ENCODE peak calls at places on chromosomes 5 and 9, in eight cellular contexts. One of them, this sample, is unnamed.

GRCh38 chr5:175464414-175465233 is 13.7 kb upstream of the SFXN1 start:
- DNase-seq in head of caudate nucleus: no peak
- DNase-seq in NCI-H1417: peak
- DNase-seq in fibroblast of mammary gland: peak
- DNase-seq in COR-L47: peak
- DNase-seq in coronary artery: no peak
- DNase-seq in lower lobe of right lung: no peak
- DNase-seq in activated T-helper 2 cell treated with anti-CD3 and anti-CD28 coated beads, Interferon-gamma antibody, Interleukin-2, Interleukin-4, amounts not matched to agents 10 μg/mL and 5 μg/mL and 100 μg/mL, durations not matched to agents 14 hours and 24 hours and 36 hours: peak
- DNase-seq in this sample: peak

GRCh38 chr9:7906783-7907182 is 107.2 kb upstream of the DMAC1 start:
- DNase-seq in head of caudate nucleus: no peak
- DNase-seq in NCI-H1417: no peak
- DNase-seq in fibroblast of mammary gland: no peak
- DNase-seq in COR-L47: no peak
- DNase-seq in coronary artery: no peak
- DNase-seq in lower lobe of right lung: no peak
- DNase-seq in activated T-helper 2 cell treated with anti-CD3 and anti-CD28 coated beads, Interferon-gamma antibody, Interleukin-2, Interleukin-4, amounts not matched to agents 10 μg/mL and 5 μg/mL and 100 μg/mL, durations not matched to agents 14 hours and 24 hours and 36 hours: no peak
- DNase-seq in this sample: no peak

GRCh38 chr5:96997265-96997859 is 61.5 kb downstream of the LNPEP start:
- DNase-seq in head of caudate nucleus: no peak
- DNase-seq in NCI-H1417: peak
- DNase-seq in fibroblast of mammary gland: peak
- DNase-seq in COR-L47: peak
- DNase-seq in coronary artery: no peak
- DNase-seq in lower lobe of right lung: no peak
- DNase-seq in activated T-helper 2 cell treated with anti-CD3 and anti-CD28 coated beads, Interferon-gamma antibody, Interleukin-2, Interleukin-4, amounts not matched to agents 10 μg/mL and 5 μg/mL and 100 μg/mL, durations not matched to agents 14 hours and 24 hours and 36 hours: no peak
- DNase-seq in this sample: peak

GRCh38 chr5:88952344-88952743 is 69.4 kb upstream of the MEF2C start:
- DNase-seq in head of caudate nucleus: no peak
- DNase-seq in NCI-H1417: peak
- DNase-seq in fibroblast of mammary gland: peak
- DNase-seq in COR-L47: peak
- DNase-seq in coronary artery: no peak
- DNase-seq in lower lobe of right lung: no peak
- DNase-seq in activated T-helper 2 cell treated with anti-CD3 and anti-CD28 coated beads, Interferon-gamma antibody, Interleukin-2, Interleukin-4, amounts not matched to agents 10 μg/mL and 5 μg/mL and 100 μg/mL, durations not matched to agents 14 hours and 24 hours and 36 hours: no peak
- DNase-seq in this sample: no peak

GRCh38 chr5:98158440-98158839 is 615.0 kb upstream of the RGMB start:
- DNase-seq in head of caudate nucleus: no peak
- DNase-seq in NCI-H1417: no peak
- DNase-seq in fibroblast of mammary gland: no peak
- DNase-seq in COR-L47: no peak
- DNase-seq in coronary artery: no peak
- DNase-seq in lower lobe of right lung: no peak
- DNase-seq in activated T-helper 2 cell treated with anti-CD3 and anti-CD28 coated beads, Interferon-gamma antibody, Interleukin-2, Interleukin-4, amounts not matched to agents 10 μg/mL and 5 μg/mL and 100 μg/mL, durations not matched to agents 14 hours and 24 hours and 36 hours: no peak
- DNase-seq in this sample: no peak

GRCh38 chr9:16341176-16341575 is 529.3 kb downstream of the BNC2 start:
- DNase-seq in head of caudate nucleus: no peak
- DNase-seq in NCI-H1417: no peak
- DNase-seq in fibroblast of mammary gland: peak
- DNase-seq in COR-L47: no peak
- DNase-seq in coronary artery: no peak
- DNase-seq in lower lobe of right lung: no peak
- DNase-seq in activated T-helper 2 cell treated with anti-CD3 and anti-CD28 coated beads, Interferon-gamma antibody, Interleukin-2, Interleukin-4, amounts not matched to agents 10 μg/mL and 5 μg/mL and 100 μg/mL, durations not matched to agents 14 hours and 24 hours and 36 hours: no peak
- DNase-seq in this sample: no peak

GRCh38 chr5:57710126-57710525 is 227.5 kb upstream of the ACTBL2 start:
- DNase-seq in head of caudate nucleus: no peak
- DNase-seq in NCI-H1417: no peak
- DNase-seq in fibroblast of mammary gland: no peak
- DNase-seq in COR-L47: no peak
- DNase-seq in coronary artery: no peak
- DNase-seq in lower lobe of right lung: no peak
- DNase-seq in activated T-helper 2 cell treated with anti-CD3 and anti-CD28 coated beads, Interferon-gamma antibody, Interleukin-2, Interleukin-4, amounts not matched to agents 10 μg/mL and 5 μg/mL and 100 μg/mL, durations not matched to agents 14 hours and 24 hours and 36 hours: no peak
- DNase-seq in this sample: no peak

GRCh38 chr9:15889555-15889954 is 336.7 kb downstream of the CCDC171 start:
- DNase-seq in head of caudate nucleus: no peak
- DNase-seq in NCI-H1417: no peak
- DNase-seq in fibroblast of mammary gland: peak
- DNase-seq in COR-L47: no peak
- DNase-seq in coronary artery: no peak
- DNase-seq in lower lobe of right lung: no peak
- DNase-seq in activated T-helper 2 cell treated with anti-CD3 and anti-CD28 coated beads, Interferon-gamma antibody, Interleukin-2, Interleukin-4, amounts not matched to agents 10 μg/mL and 5 μg/mL and 100 μg/mL, durations not matched to agents 14 hours and 24 hours and 36 hours: no peak
- DNase-seq in this sample: no peak

GRCh38 chr5:180598316-180598701 is 7.0 kb upstream of the SCGB3A1 start:
- DNase-seq in head of caudate nucleus: no peak
- DNase-seq in NCI-H1417: no peak
- DNase-seq in fibroblast of mammary gland: no peak
- DNase-seq in COR-L47: no peak
- DNase-seq in coronary artery: peak
- DNase-seq in lower lobe of right lung: no peak
- DNase-seq in activated T-helper 2 cell treated with anti-CD3 and anti-CD28 coated beads, Interferon-gamma antibody, Interleukin-2, Interleukin-4, amounts not matched to agents 10 μg/mL and 5 μg/mL and 100 μg/mL, durations not matched to agents 14 hours and 24 hours and 36 hours: no peak
- DNase-seq in this sample: no peak

GRCh38 chr9:33714989-33715388 is 80.4 kb upstream of the PRSS3 start:
- DNase-seq in head of caudate nucleus: no peak
- DNase-seq in NCI-H1417: peak
- DNase-seq in fibroblast of mammary gland: no peak
- DNase-seq in COR-L47: peak
- DNase-seq in coronary artery: no peak
- DNase-seq in lower lobe of right lung: no peak
- DNase-seq in activated T-helper 2 cell treated with anti-CD3 and anti-CD28 coated beads, Interferon-gamma antibody, Interleukin-2, Interleukin-4, amounts not matched to agents 10 μg/mL and 5 μg/mL and 100 μg/mL, durations not matched to agents 14 hours and 24 hours and 36 hours: no peak
- DNase-seq in this sample: no peak

GRCh38 chr9:120689860-120690259 is 24.4 kb downstream of the MEGF9 start:
- DNase-seq in head of caudate nucleus: no peak
- DNase-seq in NCI-H1417: peak
- DNase-seq in fibroblast of mammary gland: peak
- DNase-seq in COR-L47: peak
- DNase-seq in coronary artery: no peak
- DNase-seq in lower lobe of right lung: no peak
- DNase-seq in activated T-helper 2 cell treated with anti-CD3 and anti-CD28 coated beads, Interferon-gamma antibody, Interleukin-2, Interleukin-4, amounts not matched to agents 10 μg/mL and 5 μg/mL and 100 μg/mL, durations not matched to agents 14 hours and 24 hours and 36 hours: no peak
- DNase-seq in this sample: no peak

GRCh38 chr5:107477492-107477891 is 193.2 kb downstream of the EFNA5 start:
- DNase-seq in head of caudate nucleus: no peak
- DNase-seq in NCI-H1417: no peak
- DNase-seq in fibroblast of mammary gland: no peak
- DNase-seq in COR-L47: no peak
- DNase-seq in coronary artery: no peak
- DNase-seq in lower lobe of right lung: no peak
- DNase-seq in activated T-helper 2 cell treated with anti-CD3 and anti-CD28 coated beads, Interferon-gamma antibody, Interleukin-2, Interleukin-4, amounts not matched to agents 10 μg/mL and 5 μg/mL and 100 μg/mL, durations not matched to agents 14 hours and 24 hours and 36 hours: no peak
- DNase-seq in this sample: no peak

GRCh38 chr9:98332405-98332831 is 77.0 kb upstream of the TBC1D2 start:
- DNase-seq in head of caudate nucleus: no peak
- DNase-seq in NCI-H1417: no peak
- DNase-seq in fibroblast of mammary gland: no peak
- DNase-seq in COR-L47: no peak
- DNase-seq in coronary artery: no peak
- DNase-seq in lower lobe of right lung: no peak
- DNase-seq in activated T-helper 2 cell treated with anti-CD3 and anti-CD28 coated beads, Interferon-gamma antibody, Interleukin-2, Interleukin-4, amounts not matched to agents 10 μg/mL and 5 μg/mL and 100 μg/mL, durations not matched to agents 14 hours and 24 hours and 36 hours: no peak
- DNase-seq in this sample: no peak

GRCh38 chr9:133604214-133604613 is 5.0 kb downstream of the FAM163B start:
- DNase-seq in head of caudate nucleus: no peak
- DNase-seq in NCI-H1417: peak
- DNase-seq in fibroblast of mammary gland: no peak
- DNase-seq in COR-L47: peak
- DNase-seq in coronary artery: no peak
- DNase-seq in lower lobe of right lung: peak
- DNase-seq in activated T-helper 2 cell treated with anti-CD3 and anti-CD28 coated beads, Interferon-gamma antibody, Interleukin-2, Interleukin-4, amounts not matched to agents 10 μg/mL and 5 μg/mL and 100 μg/mL, durations not matched to agents 14 hours and 24 hours and 36 hours: no peak
- DNase-seq in this sample: no peak

GRCh38 chr9:98222885-98223640 is 30.6 kb upstream of the CORO2A start:
- DNase-seq in head of caudate nucleus: no peak
- DNase-seq in NCI-H1417: no peak
- DNase-seq in fibroblast of mammary gland: peak
- DNase-seq in COR-L47: no peak
- DNase-seq in coronary artery: peak
- DNase-seq in lower lobe of right lung: no peak
- DNase-seq in activated T-helper 2 cell treated with anti-CD3 and anti-CD28 coated beads, Interferon-gamma antibody, Interleukin-2, Interleukin-4, amounts not matched to agents 10 μg/mL and 5 μg/mL and 100 μg/mL, durations not matched to agents 14 hours and 24 hours and 36 hours: no peak
- DNase-seq in this sample: no peak

GRCh38 chr5:174490717-174491116 is 233.7 kb upstream of the MSX2 start:
- DNase-seq in head of caudate nucleus: no peak
- DNase-seq in NCI-H1417: no peak
- DNase-seq in fibroblast of mammary gland: no peak
- DNase-seq in COR-L47: peak
- DNase-seq in coronary artery: no peak
- DNase-seq in lower lobe of right lung: no peak
- DNase-seq in activated T-helper 2 cell treated with anti-CD3 and anti-CD28 coated beads, Interferon-gamma antibody, Interleukin-2, Interleukin-4, amounts not matched to agents 10 μg/mL and 5 μg/mL and 100 μg/mL, durations not matched to agents 14 hours and 24 hours and 36 hours: no peak
- DNase-seq in this sample: no peak